ENCODE peak calls at places on chromosomes 12 and 14, in ten cellular contexts. A is H9; I is left lung; G is body of pancreas; X is psoas muscle; Q is brain microvascular endothelial cell; N is endothelial cell of umbilical vein; V is pancreas; T is colonic mucosa; F is CD8-positive, alpha-beta T cell. K is an unnamed sample.

GRCh38 chr14:97056086-97056485 is 258.9 kb downstream of the VRK1 start:
- DNase-seq in Q (no peak), T (no peak), V (no peak), F (no peak), G (no peak), N (no peak), I (no peak), A (no peak), X (no peak), K (no peak)

GRCh38 chr14:25375639-25376038 is 325.7 kb upstream of the STXBP6 start:
- DNase-seq in F (no peak), G (no peak), I (no peak), A (no peak), X (no peak), V (no peak), T (no peak), Q (no peak), N (no peak), K (no peak)

GRCh38 chr14:30484976-30485375 is 74.0 kb upstream of the G2E3 start:
- DNase-seq in X (no peak), N (no peak), V (no peak), A (peak; percentile 29), G (no peak), T (no peak), Q (no peak), F (no peak), I (no peak), K (no peak)

GRCh38 chr12:94186461-94187237 is 38.3 kb downstream of the PLXNC1 start:
- DNase-seq in G (peak; percentile 47), N (no peak), F (no peak), Q (peak; percentile 41), T (no peak), I (peak; percentile 69), A (peak; percentile 93), V (peak; percentile 66), X (peak; percentile 25), K (no peak)

GRCh38 chr12:15772405-15773018 is 16.7 kb downstream of the EPS8 start:
- DNase-seq in T (no peak), A (no peak), Q (no peak), N (peak; percentile 29), I (no peak), G (no peak), X (no peak), V (no peak), F (no peak), K (no peak)

GRCh38 chr12:16670456-16671050 is 64.6 kb upstream of the LMO3 start:
- DNase-seq in X (no peak), I (no peak), N (no peak), A (no peak), G (no peak), V (no peak), T (no peak), Q (no peak), F (no peak), K (no peak)

GRCh38 chr14:63598821-63599220 is 42.9 kb downstream of the WDR89 start:
- DNase-seq in Q (no peak), X (no peak), N (no peak), A (no peak), V (no peak), G (no peak), T (no peak), I (no peak), F (no peak), K (no peak)

GRCh38 chr14:101707863-101708620 is 53.5 kb upstream of the PPP2R5C start:
- DNase-seq in V (no peak), T (no peak), F (no peak), Q (no peak), N (no peak), G (no peak), A (peak; percentile 40), I (no peak), X (no peak), K (no peak)

DNA sequence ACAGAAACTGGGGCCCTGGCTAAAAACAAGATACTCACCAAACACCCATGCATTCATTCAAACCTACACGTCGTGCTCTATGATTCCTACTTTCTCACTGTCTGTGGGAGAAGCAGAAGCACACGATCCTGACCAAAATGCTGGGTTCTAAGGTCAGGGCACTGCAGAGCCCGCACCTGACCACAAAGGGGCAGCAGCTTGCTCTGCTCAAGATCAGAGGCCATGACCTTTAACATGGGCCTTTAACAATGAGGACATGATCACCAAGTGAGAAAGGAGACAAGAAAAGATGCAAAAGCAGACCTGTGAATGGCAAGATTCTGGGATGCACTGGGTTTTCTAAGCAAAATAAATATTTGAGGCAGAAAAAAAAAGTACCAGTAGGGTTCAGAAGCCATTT is 40.1 kb upstream of the VPS33A start:
- DNase-seq in Q (no peak), A (peak; percentile 75), I (no peak), N (no peak), X (no peak), G (no peak), V (no peak), T (no peak), F (no peak), K (no peak)
- TF ChIP-seq CTCF in Q (no peak), A (peak; percentile 76), I (no peak), N (no peak), X (no peak), G (no peak), V (no peak), T (no peak), F (no peak), K (no peak)

GRCh38 chr12:115094163-115094816 is 410.3 kb upstream of the TBX3 start:
- DNase-seq in F (no peak), V (no peak), A (no peak), I (no peak), G (no peak), Q (no peak), X (no peak), T (no peak), N (no peak), K (no peak)

GRCh38 chr12:115093261-115093660 is 409.3 kb upstream of the TBX3 start:
- DNase-seq in A (no peak), T (no peak), N (no peak), V (no peak), Q (no peak), F (no peak), X (no peak), I (no peak), G (no peak), K (no peak)

GRCh38 chr12:115097406-115097805 is 413.4 kb upstream of the TBX3 start:
- DNase-seq in T (no peak), G (no peak), X (no peak), I (no peak), F (no peak), N (no peak), A (no peak), Q (no peak), V (no peak), K (no peak)

GRCh38 chr12:115096673-115097349 is 412.8 kb upstream of the TBX3 start:
- DNase-seq in N (no peak), V (no peak), A (no peak), F (no peak), X (peak; percentile 16), G (no peak), T (peak; percentile 21), Q (no peak), I (no peak), K (no peak)

DNA sequence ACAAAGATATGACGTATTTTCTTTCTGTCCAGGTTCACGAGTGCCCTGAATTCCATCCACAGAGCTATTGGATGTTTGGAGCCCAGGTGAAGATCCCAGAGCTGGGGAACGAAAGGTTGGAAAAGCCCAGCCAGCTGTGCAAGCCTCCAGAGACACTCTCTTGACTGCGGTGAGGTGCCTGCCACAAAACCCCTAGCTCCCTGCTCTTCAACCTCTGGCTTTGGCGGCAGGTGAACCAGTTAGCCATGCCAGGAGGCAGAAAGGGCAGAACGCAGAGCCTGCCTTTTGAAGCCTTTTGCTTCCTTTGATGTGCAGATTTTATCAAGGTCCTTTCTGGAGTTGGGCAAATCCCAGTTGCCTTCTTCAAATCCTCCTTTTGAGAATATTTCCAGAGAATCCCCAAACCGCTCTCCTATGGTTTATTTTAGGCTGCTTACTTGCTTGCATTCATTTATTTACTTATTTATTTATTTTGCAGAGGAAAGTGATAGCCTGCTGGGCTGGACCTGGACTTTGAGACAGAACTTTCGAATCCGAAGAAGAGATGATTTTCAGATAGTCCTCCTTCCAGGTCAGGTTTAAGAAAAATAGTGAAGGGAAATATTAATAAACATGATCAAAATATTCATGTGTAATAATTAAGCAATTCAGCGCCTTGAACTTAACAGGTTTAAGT is 411.2 kb upstream of the TBX3 start:
- DNase-seq in Q (no peak), A (no peak), F (no peak), T (no peak), I (no peak), G (peak; percentile 15), N (no peak), V (no peak), X (no peak), K (no peak)
- H3K27ac ChIP-seq in Q (no peak overlapping the region), A (no peak overlapping the region), F (no peak overlapping the region), T (no peak overlapping the region), I (no peak overlapping the region), G (no peak overlapping the region), N (no peak overlapping the region), V (no peak overlapping the region), X (no peak overlapping the region), K (no peak overlapping the region)

GRCh38 chr12:106684497-106684896 is 90.0 kb upstream of the RIC8B start:
- DNase-seq in X (no peak), G (no peak), N (no peak), V (no peak), A (no peak), F (no peak), T (no peak), Q (no peak), I (no peak), K (no peak)

GRCh38 chr12:106685381-106685780 is 89.1 kb upstream of the RIC8B start:
- DNase-seq in V (no peak), G (no peak), F (no peak), X (no peak), Q (no peak), I (no peak), A (no peak), T (no peak), N (no peak), K (no peak)

GRCh38 chr12:106681210-106681609 is 93.3 kb upstream of the RIC8B start:
- DNase-seq in N (no peak), I (no peak), Q (no peak), V (no peak), T (no peak), F (no peak), X (no peak), G (no peak), A (no peak), K (no peak)

GRCh38 chr12:106680280-106680679 is 94.2 kb upstream of the RIC8B start:
- DNase-seq in N (no peak), T (no peak), A (no peak), Q (no peak), V (no peak), G (no peak), X (no peak), F (no peak), I (no peak), K (no peak)

GRCh38 chr12:106682594-106683234 is 91.8 kb upstream of the RIC8B start:
- DNase-seq in X (no peak), Q (no peak), F (no peak), G (no peak), T (no peak), I (no peak), V (no peak), N (peak; percentile 36), A (no peak), K (no peak)
- TF ChIP-seq CTCF in X (peak; percentile 9), Q (peak; percentile 45), F (no peak), G (peak; percentile 17), T (peak; percentile 20), I (no peak), V (no peak), N (peak; percentile 37), A (peak; percentile 36), K (no peak)

GRCh38 chr14:100129161-100129589 is 30.3 kb downstream of the DEGS2 start:
- DNase-seq in N (peak; percentile 53), A (no peak), F (no peak), Q (no peak), I (no peak), V (no peak), G (no peak), T (no peak), X (no peak), K (no peak)

GRCh38 chr14:100132903-100133510 is 26.4 kb downstream of the DEGS2 start:
- DNase-seq in Q (no peak), G (no peak), A (no peak), I (no peak), T (no peak), F (no peak), V (no peak), N (no peak), X (no peak), K (no peak)

GRCh38 chr14:100132161-100132902 is 27.1 kb downstream of the DEGS2 start:
- DNase-seq in I (no peak), V (no peak), T (no peak), G (no peak), F (no peak), A (no peak), Q (peak; percentile 38), X (peak; percentile 71), N (no peak), K (no peak)

GRCh38 chr14:100130471-100130870 is 29.0 kb downstream of the DEGS2 start:
- DNase-seq in G (no peak), N (no peak), I (no peak), T (no peak), Q (no peak), V (no peak), A (no peak), X (no peak), F (no peak), K (no peak)

DNA sequence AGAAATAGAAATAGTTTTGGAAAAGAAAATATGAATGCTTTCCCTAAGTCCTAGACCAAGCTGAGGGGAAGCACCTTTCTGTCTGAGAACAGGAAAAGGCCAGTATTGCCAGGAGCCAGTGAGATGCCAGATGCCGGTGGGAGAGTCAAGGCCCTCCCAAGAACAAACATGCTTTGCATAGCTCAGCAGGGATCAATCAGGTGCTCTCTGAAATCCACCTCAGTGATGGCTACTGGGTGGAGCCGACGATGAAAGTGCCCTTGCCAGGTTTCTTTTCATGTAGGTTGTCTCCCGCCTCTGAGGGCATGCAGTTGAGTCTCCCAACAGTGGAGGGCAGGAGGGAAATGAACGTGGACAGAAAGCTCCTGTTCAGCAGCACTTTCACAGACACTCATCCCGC is 28.3 kb downstream of the DEGS2 start:
- DNase-seq in N (no peak), X (no peak), F (no peak), I (no peak), V (no peak), G (no peak), T (peak; percentile 57), Q (no peak), A (peak; percentile 61), K (no peak)
- H3K27ac ChIP-seq in N (no peak overlapping the region), X (no peak overlapping the region), F (no peak overlapping the region), I (no peak overlapping the region), V (peak overlapping the region; percentile 41), G (peak overlapping the region; percentile 75), T (peak overlapping the region; percentile 14), Q (no peak overlapping the region), A (no peak overlapping the region), K (no peak overlapping the region)

K was measured in RWPE1.